ENCODE peak calls at places on chromosomes 13 and 19, in eight cellular contexts. R is stimulated activated CD4-positive, alpha-beta T cell treated with anti-CD3 and anti-CD28 coated beads, Interleukin-1b, Interleukin-23, amount 100 ng/mL, for 4 hours; G is AG04450; Y is fibroblast of the aortic adventitia; I is frontal cortex; P is psoas muscle; C is naive thymus-derived CD4-positive, alpha-beta T cell; H is effector memory CD4-positive, alpha-beta T cell. B is an unnamed sample.

GRCh38 chr13:44313674-44314073 is 60.0 kb upstream of the SERP2 start:
- DNase-seq in G (no peak), H (no peak), R (no peak), C (no peak), Y (peak), P (no peak), I (no peak), B (no peak)

GRCh38 chr13:48210178-48210577 is 22.8 kb upstream of the ITM2B start:
- DNase-seq in Y (peak), G (peak), H (no peak), C (no peak), I (no peak), P (no peak), R (no peak), B (no peak)

GRCh38 chr13:98641075-98641474 is 64.2 kb upstream of the STK24 start:
- DNase-seq in C (no peak), I (no peak), H (no peak), P (no peak), R (no peak), Y (no peak), G (no peak), B (no peak)

GRCh38 chr13:109348514-109349340 is 437.7 kb downstream of the IRS2 start:
- DNase-seq in H (no peak), C (no peak), R (no peak), I (no peak), P (no peak), Y (peak), G (no peak), B (no peak)

GRCh38 chr19:41974652-41975051 is 15.5 kb upstream of the RABAC1 start:
- DNase-seq in H (no peak), I (no peak), Y (no peak), P (no peak), C (no peak), R (no peak), G (no peak), B (no peak)

GRCh38 chr13:107736149-107736548 is 479.2 kb downstream of the LIG4 start:
- DNase-seq in H (no peak), I (no peak), C (no peak), P (no peak), G (no peak), Y (no peak), R (no peak), B (no peak)

GRCh38 chr13:79457948-79458347 is 23.0 kb upstream of the NDFIP2 start:
- DNase-seq in P (no peak), C (no peak), I (no peak), G (peak), Y (peak), H (no peak), R (no peak), B (peak)

GRCh38 chr19:30163663-30164062 is 208.5 kb upstream of the ZNF536 start:
- DNase-seq in I (no peak), P (no peak), C (no peak), R (no peak), Y (no peak), H (no peak), G (no peak), B (no peak)

GRCh38 chr13:29835280-29836061 is 14.9 kb downstream of the UBL3 start:
- DNase-seq in G (no peak), C (no peak), H (no peak), Y (no peak), R (no peak), I (no peak), P (no peak), B (no peak)

GRCh38 chr19:45780146-45780447 is 2.2 kb downstream of the DMPK start:
- DNase-seq in I (peak), C (no peak), R (no peak), Y (no peak), G (no peak), H (no peak), P (no peak), B (no peak)

GRCh38 chr13:80604094-80604493 is 263.2 kb upstream of the SPRY2 start:
- DNase-seq in H (no peak), Y (peak), G (no peak), R (no peak), P (peak), C (no peak), I (no peak), B (no peak)

GRCh38 chr19:53670345-53670744 is 38.5 kb downstream of the DPRX start:
- DNase-seq in P (no peak), I (no peak), Y (no peak), G (no peak), R (no peak), C (no peak), H (no peak), B (no peak)

GRCh38 chr13:46622918-46623256 is 69.9 kb downstream of the LRCH1 start:
- DNase-seq in R (no peak), Y (peak), P (peak), C (no peak), I (no peak), G (peak), H (no peak), B (no peak)

GRCh38 chr19:39542198-39542597 is 2.2 kb upstream of the EID2 start:
- DNase-seq in Y (no peak), C (no peak), I (no peak), H (no peak), R (no peak), G (no peak), P (no peak), B (no peak)

GRCh38 chr19:44202974-44203373 is 9.4 kb upstream of the ZNF227 start:
- DNase-seq in G (no peak), Y (no peak), H (no peak), C (no peak), R (no peak), I (no peak), P (no peak), B (no peak)

GRCh38 chr13:102699419-102699961 is 4.6 kb upstream of the METTL21C start:
- DNase-seq in C (no peak), I (no peak), R (no peak), G (no peak), P (no peak), H (no peak), Y (no peak), B (no peak)

B was measured in T-helper 22 cell.